ENCODE peak calls at places on chromosome 12, in seven cellular contexts. O is activated T-helper 9 cell treated with anti-CD3 and anti-CD28 coated beads, Interleukin-2, amount 50 U/mL, for 16 hours; N is fibroblast of the conjunctiva; J is brain microvascular endothelial cell; Z is amniotic stem cell; X is kidney; T is choroid plexus epithelial cell. A is an unnamed sample.

GRCh38 chr12:68771223-68771925 is 25.4 kb downstream of the SLC35E3 start:
- DNase-seq in O (no peak), N (no peak), J (no peak), Z (no peak), X (no peak), T (no peak), A (no peak)

GRCh38 chr12:57583008-57583831 is 7.8 kb upstream of the PIP4K2C start:
- DNase-seq in O (peak), N (peak), J (peak), Z (peak), X (no peak), T (peak), A (peak)

GRCh38 chr12:43370299-43370698 is 181.7 kb downstream of the ADAMTS20 start:
- DNase-seq in O (no peak), N (peak), J (peak), Z (peak), X (no peak), T (peak), A (no peak)

GRCh38 chr12:130747867-130748740 is 32.0 kb upstream of the RIMBP2 start:
- DNase-seq in O (peak), N (peak), J (peak), Z (peak), X (peak), T (peak), A (peak)

GRCh38 chr12:54296393-54297121 is 4.3 kb downstream of the NFE2 start:
- DNase-seq in O (no peak), N (no peak), J (no peak), Z (no peak), X (no peak), T (no peak), A (no peak)

GRCh38 chr12:119914666-119915065 is 37.5 kb upstream of the CIT start:
- DNase-seq in O (no peak), N (no peak), J (no peak), Z (no peak), X (no peak), T (no peak), A (no peak)

GRCh38 chr12:103881261-103881660 is 40.2 kb upstream of the NT5DC3 start:
- DNase-seq in O (no peak), N (no peak), J (no peak), Z (no peak), X (no peak), T (no peak), A (no peak)

GRCh38 chr12:19967486-19967885 is 400.9 kb upstream of the PDE3A start:
- DNase-seq in O (no peak), N (peak), J (peak), Z (peak), X (no peak), T (peak), A (no peak)

GRCh38 chr12:53712059-53712643 is 15.1 kb downstream of the CALCOCO1 start:
- DNase-seq in O (no peak), N (no peak), J (no peak), Z (no peak), X (no peak), T (no peak), A (no peak)

GRCh38 chr12:94710933-94711332 is 60.6 kb upstream of the TMCC3 start:
- DNase-seq in O (no peak), N (no peak), J (no peak), Z (no peak), X (no peak), T (no peak), A (no peak)

GRCh38 chr12:112381421-112381897 is 772 bp downstream of the HECTD4 start:
- DNase-seq in O (peak), N (no peak), J (no peak), Z (no peak), X (peak), T (peak), A (no peak)

GRCh38 chr12:51871918-51872688 is 15.8 kb upstream of the ANKRD33 start:
- DNase-seq in O (no peak), N (no peak), J (no peak), Z (no peak), X (peak), T (no peak), A (no peak)

GRCh38 chr12:109670647-109671046 is 43.0 kb upstream of the FAM222A start:
- DNase-seq in O (no peak), N (no peak), J (no peak), Z (no peak), X (peak), T (no peak), A (no peak)

GRCh38 chr12:64610092-64610659 is at the start of gene RASSF3:
- DNase-seq in O (peak), N (no peak), J (peak), Z (no peak), X (peak), T (peak), A (peak)

GRCh38 chr12:98188649-98189048 is 326.7 kb upstream of the TMPO start:
- DNase-seq in O (no peak), N (no peak), J (no peak), Z (no peak), X (no peak), T (no peak), A (no peak)

GRCh38 chr12:69580074-69580473 is 5.2 kb upstream of the CCT2 start:
- DNase-seq in O (no peak), N (no peak), J (no peak), Z (no peak), X (no peak), T (no peak), A (no peak)

GRCh38 chr12:51848843-51849735 is 571 bp upstream of the FIGNL2 start:
- DNase-seq in O (no peak), N (no peak), J (no peak), Z (no peak), X (peak), T (no peak), A (no peak)

GRCh38 chr12:123027726-123028445 is 47.4 kb downstream of the ARL6IP4 start:
- DNase-seq in O (no peak), N (no peak), J (no peak), Z (no peak), X (peak), T (no peak), A (no peak)

GRCh38 chr12:111396726-111397445 is 8.8 kb upstream of the SH2B3 start:
- DNase-seq in O (peak), N (no peak), J (no peak), Z (peak), X (peak), T (peak), A (peak)

GRCh38 chr12:115468087-115468510 is 784.1 kb upstream of the TBX3 start:
- DNase-seq in O (no peak), N (no peak), J (peak), Z (no peak), X (no peak), T (peak), A (no peak)

GRCh38 chr12:33439587-33440011 is at the start of gene SYT10:
- DNase-seq in O (no peak), N (no peak), J (no peak), Z (no peak), X (peak), T (no peak), A (no peak)

GRCh38 chr12:40614923-40615322 is 77.3 kb upstream of the CNTN1 start:
- DNase-seq in O (no peak), N (no peak), J (no peak), Z (no peak), X (no peak), T (no peak), A (peak)

GRCh38 chr12:62772556-62772955 is 162.4 kb downstream of the PPM1H start:
- DNase-seq in O (no peak), N (no peak), J (no peak), Z (no peak), X (no peak), T (no peak), A (no peak)

GRCh38 chr12:80472912-80473500 is 29.0 kb downstream of the PTPRQ start:
- DNase-seq in O (no peak), N (peak), J (peak), Z (no peak), X (no peak), T (peak), A (peak)

GRCh38 chr12:116361404-116362223 is 84.1 kb upstream of the MED13L start:
- DNase-seq in O (no peak), N (no peak), J (no peak), Z (no peak), X (no peak), T (no peak), A (no peak)

GRCh38 chr12:104692335-104693218 is 235.8 kb downstream of the CHST11 start:
- DNase-seq in O (no peak), N (no peak), J (no peak), Z (no peak), X (no peak), T (no peak), A (no peak)

GRCh38 chr12:75666980-75667359 is 155.6 kb upstream of the KRR1 start:
- DNase-seq in O (no peak), N (no peak), J (peak), Z (no peak), X (no peak), T (peak), A (no peak)

GRCh38 chr12:53591301-53592206 is 34.6 kb downstream of the ATF7 start:
- DNase-seq in O (no peak), N (no peak), J (peak), Z (no peak), X (no peak), T (peak), A (no peak)

GRCh38 chr12:19707948-19708409 is 268.7 kb downstream of the AEBP2 start:
- DNase-seq in O (no peak), N (no peak), J (peak), Z (no peak), X (no peak), T (peak), A (no peak)

GRCh38 chr12:65952737-65953209 is 128.5 kb downstream of the HMGA2 start:
- DNase-seq in O (no peak), N (no peak), J (peak), Z (no peak), X (no peak), T (no peak), A (no peak)

GRCh38 chr12:12007001-12007712 is 63.6 kb upstream of the BCL2L14 start:
- DNase-seq in O (peak), N (no peak), J (peak), Z (no peak), X (no peak), T (peak), A (no peak)

A was measured in AML-193.